ENCODE peak calls at places on chromosome 5, in four cellular contexts. R, W, X and E are unnamed samples.
A peak's percentile ranks its signal among the peaks of the same experiment; 100 is the strongest.

GRCh38 chr5:1140188-1140817 is 28.4 kb upstream of the SLC12A7 start:
- DNase-seq in R (peak; percentile 88), W (peak; percentile 54), X (no peak), E (peak; percentile 67)

GRCh38 chr5:151406322-151406947 is 41.0 kb upstream of the SLC36A1 start:
- DNase-seq in R (peak; percentile 44), W (peak; percentile 33), X (no peak), E (peak; percentile 48)

GRCh38 chr5:137696481-137696880 is 39.4 kb downstream of the KLHL3 start:
- DNase-seq in R (no peak), W (no peak), X (no peak), E (no peak)

GRCh38 chr5:112270299-112271293 is 148.5 kb downstream of the EPB41L4A start:
- DNase-seq in R (no peak), W (no peak), X (no peak), E (no peak)

GRCh38 chr5:168174376-168174775 is 117.1 kb upstream of the WWC1 start:
- DNase-seq in R (no peak), W (no peak), X (peak; percentile 13), E (no peak)

GRCh38 chr5:170420809-170421412 is 31.7 kb upstream of the KCNMB1 start:
- DNase-seq in R (peak; percentile 70), W (peak; percentile 49), X (no peak), E (peak; percentile 71)

GRCh38 chr5:108654042-108654441 is 93.7 kb upstream of the FER start:
- DNase-seq in R (no peak), W (no peak), X (no peak), E (no peak)

GRCh38 chr5:40446910-40447309 is 232.8 kb upstream of the PTGER4 start:
- DNase-seq in R (no peak), W (peak; percentile 73), X (no peak), E (peak; percentile 86)

GRCh38 chr5:88193896-88194295 is 74.7 kb downstream of the TMEM161B start:
- DNase-seq in R (no peak), W (no peak), X (no peak), E (no peak)

GRCh38 chr5:76763136-76763535 is 47.2 kb downstream of the F2R start:
- DNase-seq in R (no peak), W (no peak), X (no peak), E (no peak)

GRCh38 chr5:159208508-159209437 is 580 bp downstream of the RNF145 start:
- DNase-seq in R (peak; percentile 46), W (peak; percentile 9), X (no peak), E (no peak)

GRCh38 chr5:65076251-65076869 is 307.6 kb downstream of the CWC27 start:
- DNase-seq in R (peak; percentile 89), W (peak; percentile 45), X (no peak), E (peak; percentile 43)

GRCh38 chr5:167241436-167242067 is 1049.9 kb upstream of the WWC1 start:
- DNase-seq in R (no peak), W (no peak), X (no peak), E (no peak)

GRCh38 chr5:57386958-57387357 is 95.7 kb downstream of the ACTBL2 start:
- DNase-seq in R (no peak), W (no peak), X (no peak), E (no peak)
- TF ChIP-seq POLR2AphosphoS2 in R (no peak), W (no peak), X (no peak), E (no peak)

DNA sequence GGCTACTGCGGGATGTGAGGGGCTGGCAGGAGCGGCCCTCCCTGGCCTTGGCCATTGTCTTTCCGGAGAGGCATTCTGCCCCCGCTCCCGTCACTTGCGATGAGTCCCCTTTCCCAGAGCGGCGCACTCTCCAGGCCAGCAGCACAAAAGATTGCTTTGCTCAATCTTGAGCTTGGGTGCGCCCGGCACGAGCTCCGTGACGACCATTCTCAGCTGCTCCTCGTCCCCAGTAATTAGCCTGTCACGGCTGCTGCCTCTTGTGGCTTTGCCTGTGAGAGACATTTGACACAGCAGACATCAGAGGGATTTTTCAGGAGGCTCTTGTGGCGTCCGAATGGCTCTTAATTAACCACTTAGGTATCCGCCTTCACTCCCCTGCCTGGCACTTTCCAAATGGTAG is 397.9 kb upstream of the IRX1 start:
- DNase-seq in R (no peak), W (no peak), X (no peak), E (no peak)
- TF ChIP-seq POLR2AphosphoS2 in R (no peak), W (no peak), X (no peak), E (no peak)

GRCh38 chr5:53858700-53859456 is 298.4 kb downstream of the NDUFS4 start:
- DNase-seq in R (no peak), W (no peak), X (no peak), E (no peak)
- TF ChIP-seq POLR2AphosphoS2 in R (no peak), W (no peak), X (no peak), E (no peak)

GRCh38 chr5:133343196-133343595 is 269.1 kb downstream of the FSTL4 start:
- DNase-seq in R (no peak), W (no peak), X (no peak), E (no peak)
- TF ChIP-seq POLR2AphosphoS2 in R (no peak), W (no peak), X (no peak), E (no peak)

DNA sequence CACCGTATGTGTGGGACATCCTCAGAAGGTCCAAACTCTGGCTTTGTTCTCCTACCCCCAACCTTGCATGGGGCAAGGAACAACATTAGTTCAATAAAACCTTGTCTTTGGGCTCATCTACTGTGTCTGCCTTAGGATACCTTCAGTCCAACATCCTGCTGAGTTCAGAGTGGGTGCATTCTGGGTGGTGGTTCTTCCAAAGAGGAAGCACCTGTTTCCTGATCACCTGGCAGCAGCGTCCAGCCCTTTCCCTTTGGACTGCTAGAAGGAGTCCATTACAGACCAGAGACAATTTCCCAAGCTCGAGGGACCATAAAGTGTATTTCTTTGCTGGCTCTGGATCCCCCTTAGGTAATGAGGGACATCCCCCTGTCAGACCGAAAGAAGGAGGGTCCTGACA is 154.1 kb downstream of the SEMA6A start:
- DNase-seq in R (no peak), W (no peak), X (no peak), E (no peak)
- TF ChIP-seq POLR2AphosphoS2 in R (no peak), W (no peak), X (no peak), E (no peak)

DNA sequence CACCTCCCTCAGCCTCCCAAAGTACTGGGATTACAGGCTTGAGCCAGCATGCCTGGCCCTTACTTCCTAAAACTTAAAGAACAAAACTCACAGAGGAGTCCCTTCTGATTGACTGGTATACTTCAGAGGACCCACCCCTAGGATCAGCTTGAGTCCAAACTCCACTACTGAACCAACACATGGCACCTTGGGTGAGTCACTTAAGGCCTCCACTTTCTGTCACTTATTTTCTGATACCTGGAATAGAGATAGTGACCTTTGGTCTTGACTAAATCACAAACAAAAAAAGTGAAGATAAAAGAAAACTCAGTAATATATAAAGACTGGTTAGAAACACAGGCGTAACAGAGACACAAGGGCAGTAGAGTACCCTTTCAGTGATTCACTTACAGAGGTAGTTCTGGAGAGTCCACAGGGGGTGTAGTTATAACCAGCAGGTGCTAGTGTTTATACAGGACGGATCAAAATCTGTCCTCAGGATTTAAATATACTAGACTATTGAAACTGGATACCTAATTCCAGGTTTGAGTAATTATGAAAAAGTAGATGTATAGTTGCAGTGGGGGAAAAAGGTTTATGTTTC is 274.3 kb upstream of the ANKRD55 start:
- DNase-seq in R (no peak), W (peak; percentile 80), X (no peak), E (no peak)
- TF ChIP-seq POLR2AphosphoS2 in R (no peak), W (no peak), X (no peak), E (no peak)

DNA sequence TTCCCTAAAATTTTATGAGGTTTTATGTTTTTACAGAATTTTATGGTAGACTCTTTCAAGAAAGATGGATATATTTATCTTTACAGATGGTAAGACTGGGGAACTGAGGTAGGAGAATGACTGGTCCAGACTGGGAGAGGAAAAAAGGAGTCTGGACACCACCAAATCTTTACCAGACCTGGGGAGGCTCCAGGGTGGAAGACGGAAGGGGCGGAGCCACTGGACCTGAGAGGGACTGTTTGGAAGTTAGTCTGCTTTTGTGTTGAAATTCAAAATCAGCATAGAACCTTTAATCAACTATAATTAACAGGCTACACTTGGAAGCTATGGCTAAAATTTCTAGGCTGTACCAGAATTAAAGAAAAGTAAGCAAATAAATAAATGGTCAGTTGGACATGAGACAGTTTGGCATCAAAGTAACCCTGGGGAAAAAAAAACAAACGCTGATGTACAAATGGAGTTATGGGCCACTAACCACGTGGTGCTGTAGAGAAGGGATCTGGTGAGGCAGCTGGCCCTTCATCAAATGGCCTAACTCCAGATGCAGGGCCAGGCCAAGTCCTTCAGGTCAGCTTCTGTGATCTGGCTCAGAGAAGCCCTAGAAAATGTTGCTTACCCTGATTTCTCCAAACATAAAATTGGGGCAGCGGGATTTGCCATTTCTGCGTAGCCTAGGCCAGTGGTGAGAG is 155.2 kb downstream of the ARSB start:
- DNase-seq in R (no peak), W (no peak), X (no peak), E (no peak)
- TF ChIP-seq POLR2AphosphoS2 in R (no peak), W (no peak), X (no peak), E (no peak)

GRCh38 chr5:132813599-132814440 is 718 bp downstream of the SOWAHA start:
- DNase-seq in R (no peak), W (no peak), X (no peak), E (peak; percentile 62)
- TF ChIP-seq POLR2AphosphoS2 in R (no peak), W (no peak), X (no peak), E (no peak)

DNA sequence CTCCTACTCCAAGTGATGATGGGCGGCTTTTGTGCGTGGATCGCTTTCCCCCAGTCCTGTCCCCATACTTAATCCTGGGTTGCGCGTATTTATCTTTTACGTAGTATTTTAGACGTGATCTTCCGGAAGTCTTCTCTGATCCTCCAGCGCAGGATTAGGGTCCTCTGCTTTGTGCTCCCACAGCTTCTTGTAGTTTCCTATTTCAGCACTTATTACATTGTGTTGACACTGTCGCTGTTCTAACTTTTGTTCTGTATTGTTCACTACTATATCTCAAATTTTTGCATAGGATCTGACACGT is 453 bp downstream of the IK start:
- DNase-seq in R (no peak), W (no peak), X (no peak), E (no peak)
- TF ChIP-seq POLR2AphosphoS2 in R (no peak), W (no peak), X (no peak), E (no peak)

GRCh38 chr5:135978212-135978631 is 23.4 kb upstream of the LECT2 start:
- DNase-seq in R (no peak), W (no peak), X (no peak), E (peak; percentile 17)

GRCh38 chr5:135978993-135979392 is 24.2 kb upstream of the LECT2 start:
- DNase-seq in R (no peak), W (no peak), X (no peak), E (no peak)

GRCh38 chr5:135980650-135981049 is 25.9 kb upstream of the LECT2 start:
- DNase-seq in R (no peak), W (no peak), X (no peak), E (no peak)

GRCh38 chr5:135977375-135977928 is 22.7 kb upstream of the LECT2 start:
- DNase-seq in R (peak; percentile 67), W (no peak), X (no peak), E (peak; percentile 62)

DNA sequence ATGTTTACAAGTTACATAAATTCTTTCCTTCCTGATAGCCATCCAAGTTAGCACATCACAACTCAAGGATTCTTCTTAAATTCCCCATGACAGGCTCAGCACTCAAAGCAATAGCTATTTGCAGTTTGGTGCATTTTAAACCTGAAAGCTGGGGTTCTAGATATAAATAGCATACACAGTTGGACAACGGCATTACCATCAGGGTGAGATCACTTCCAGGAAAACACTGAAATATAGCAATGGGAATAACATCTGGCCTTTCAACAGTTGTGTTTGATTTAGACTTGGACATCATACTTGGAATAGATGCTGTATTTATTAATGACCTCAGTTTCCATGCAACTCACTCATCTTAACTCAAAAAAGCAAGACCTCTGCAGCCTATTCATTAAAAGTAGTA is 24.7 kb upstream of the LECT2 start:
- DNase-seq in R (no peak), W (no peak), X (no peak), E (no peak)
- TF ChIP-seq POLR2AphosphoS2 in R (no peak), W (no peak), X (no peak), E (no peak)